ENCODE peak calls at places on chromosomes 2 and 18, in six cellular contexts. H is endothelial cell of umbilical vein, F is GM12878, Z is K562, U is sigmoid colon, Q is upper lobe of left lung. J is an unnamed sample.
A peak's percentile ranks its signal among the peaks of the same experiment; 100 is the strongest.

GRCh38 chr2:68720665-68721064 is 13.9 kb upstream of the ARHGAP25 start:
- DNase-seq in H (no peak), F (no peak), Z (no peak), U (no peak), Q (no peak), J (no peak)

GRCh38 chr2:71069376-71069775 is 928 bp downstream of the NAGK start:
- DNase-seq in H (peak; percentile 38), F (no peak), Z (no peak), U (peak; percentile 43), Q (no peak), J (no peak)

GRCh38 chr18:25678226-25678625 is 326.3 kb upstream of the ZNF521 start:
- DNase-seq in H (no peak), F (no peak), Z (no peak), U (no peak), Q (no peak), J (no peak)

GRCh38 chr2:166862582-166863132 is 25.6 kb upstream of the XIRP2 start:
- DNase-seq in H (no peak), F (no peak), Z (no peak), U (no peak), Q (no peak), J (no peak)

GRCh38 chr18:49907346-49907929 is 94.1 kb upstream of the ACAA2 start:
- DNase-seq in H (no peak), F (no peak), Z (no peak), U (no peak), Q (peak; percentile 31), J (no peak)

GRCh38 chr2:174325373-174325772 is 9.4 kb upstream of the SP9 start:
- DNase-seq in H (no peak), F (no peak), Z (no peak), U (no peak), Q (no peak), J (no peak)

GRCh38 chr2:28354920-28355520 is 37.6 kb upstream of the FOSL2 start:
- DNase-seq in H (no peak), F (no peak), Z (no peak), U (peak; percentile 60), Q (no peak), J (no peak)

GRCh38 chr2:28583899-28584553 is 88.2 kb downstream of the PLB1 start:
- DNase-seq in H (peak; percentile 98), F (no peak), Z (peak; percentile 89), U (peak; percentile 93), Q (no peak), J (peak; percentile 50)

GRCh38 chr2:235844561-235844960 is 323.6 kb downstream of the GBX2 start:
- DNase-seq in H (no peak), F (no peak), Z (no peak), U (no peak), Q (no peak), J (no peak)

GRCh38 chr2:230924470-230925341 is at the start of gene GPR55:
- DNase-seq in H (no peak), F (peak; percentile 56), Z (peak; percentile 26), U (peak; percentile 60), Q (no peak), J (peak; percentile 56)

GRCh38 chr2:45380131-45380836 is 230.8 kb downstream of the SRBD1 start:
- DNase-seq in H (peak; percentile 57), F (no peak), Z (no peak), U (no peak), Q (no peak), J (no peak)

GRCh38 chr2:200138386-200139184 is 167.9 kb upstream of the SPATS2L start:
- DNase-seq in H (no peak), F (no peak), Z (no peak), U (no peak), Q (no peak), J (no peak)

GRCh38 chr2:111950241-111950640 is 51.8 kb downstream of the MERTK start:
- DNase-seq in H (no peak), F (no peak), Z (no peak), U (no peak), Q (no peak), J (no peak)

GRCh38 chr2:231181848-231182247 is 16.6 kb upstream of the ARMC9 start:
- DNase-seq in H (peak; percentile 91), F (peak; percentile 52), Z (peak; percentile 55), U (peak; percentile 81), Q (no peak), J (peak; percentile 46)

GRCh38 chr2:71952572-71953188 is 195.0 kb downstream of the CYP26B1 start:
- DNase-seq in H (no peak), F (no peak), Z (no peak), U (no peak), Q (no peak), J (no peak)

GRCh38 chr18:71114550-71115210 is 825.8 kb downstream of the SOCS6 start:
- DNase-seq in H (no peak), F (no peak), Z (no peak), U (no peak), Q (no peak), J (no peak)

GRCh38 chr2:166088634-166089033 is 39.2 kb downstream of the SCN1A start:
- DNase-seq in H (peak; percentile 97), F (no peak), Z (no peak), U (no peak), Q (no peak), J (no peak)

GRCh38 chr2:236405357-236405756 is 141.2 kb upstream of the ASB18 start:
- DNase-seq in H (no peak), F (no peak), Z (no peak), U (no peak), Q (no peak), J (no peak)

GRCh38 chr2:176527141-176527901 is 258.1 kb downstream of the MTX2 start:
- DNase-seq in H (peak; percentile 83), F (no peak), Z (no peak), U (no peak), Q (no peak), J (no peak)

GRCh38 chr2:118292991-118293390 is 204.7 kb downstream of the INSIG2 start:
- DNase-seq in H (no peak), F (no peak), Z (no peak), U (no peak), Q (no peak), J (no peak)

GRCh38 chr2:231563378-231563961 is 29.2 kb upstream of the TEX44 start:
- DNase-seq in H (peak; percentile 60), F (no peak), Z (peak; percentile 78), U (peak; percentile 77), Q (no peak), J (peak; percentile 38)

DNA sequence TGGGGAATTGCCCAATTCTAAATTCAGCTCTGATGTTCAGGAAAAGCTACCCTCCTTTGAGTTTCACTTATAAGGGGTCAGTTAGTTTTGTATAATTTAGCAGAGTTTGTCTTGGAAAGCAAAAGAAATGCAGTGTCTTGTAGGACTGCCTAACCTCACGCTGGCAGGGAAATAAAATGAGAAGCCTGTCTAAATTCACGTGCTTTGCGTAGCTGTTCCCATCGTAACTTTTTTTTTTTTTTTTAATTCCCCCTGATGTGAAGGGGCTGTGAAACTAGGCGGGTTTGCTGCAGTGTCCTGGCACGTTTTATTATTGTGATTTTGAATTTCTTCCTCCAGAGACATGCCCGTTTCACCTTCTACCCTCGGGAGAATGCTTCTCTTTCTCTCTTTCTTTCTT is 2.1 kb downstream of the MEIS1 start:
- DNase-seq in H (peak; percentile 42), F (no peak), Z (no peak), U (no peak), Q (no peak), J (no peak)
- H3K4me3 ChIP-seq in H (peak overlapping the region; percentile 97), F (no peak overlapping the region), Z (peak overlapping the region; percentile 50), U (peak overlapping the region; percentile 84), Q (peak overlapping the region; percentile 61), J (peak overlapping the region; percentile 73)

GRCh38 chr2:56709181-56709580 is 525.4 kb downstream of the CCDC85A start:
- DNase-seq in H (no peak), F (no peak), Z (no peak), U (no peak), Q (no peak), J (no peak)
- H3K9me3 ChIP-seq in H (no peaks in the 10 kb centered on the region), F (no peaks in the 10 kb centered on the region), Z (no peaks in the 10 kb centered on the region), U (no peaks in the 10 kb centered on the region), Q (no peaks in the 10 kb centered on the region), J (no peaks in the 10 kb centered on the region)

GRCh38 chr18:55475916-55476315 is 112.1 kb downstream of the TCF4 start:
- DNase-seq in H (no peak), F (no peak), Z (no peak), U (no peak), Q (no peak), J (no peak)

GRCh38 chr18:55479656-55480420 is 108.2 kb downstream of the TCF4 start:
- DNase-seq in H (peak; percentile 94), F (no peak), Z (no peak), U (no peak), Q (no peak), J (no peak)

GRCh38 chr18:55478301-55478660 is 109.7 kb downstream of the TCF4 start:
- DNase-seq in H (no peak), F (no peak), Z (no peak), U (no peak), Q (no peak), J (no peak)

GRCh38 chr18:55475467-55475866 is 112.5 kb downstream of the TCF4 start:
- DNase-seq in H (no peak), F (no peak), Z (no peak), U (no peak), Q (no peak), J (no peak)

GRCh38 chr18:55477537-55478300 is 110.3 kb downstream of the TCF4 start:
- DNase-seq in H (peak; percentile 81), F (peak; percentile 4), Z (peak; percentile 37), U (no peak), Q (no peak), J (no peak)
- TF ChIP-seq POLR2AphosphoS5 in H (no peak), F (no peak), Z (no peak), U (peak; percentile 54), Q (no peak), J (no peak)

GRCh38 chr18:76571689-76572088 is 76.6 kb upstream of the ZNF516 start:
- DNase-seq in H (no peak), F (no peak), Z (no peak), U (no peak), Q (no peak), J (no peak)

GRCh38 chr18:76569644-76570415 is 74.8 kb upstream of the ZNF516 start:
- DNase-seq in H (no peak), F (no peak), Z (no peak), U (no peak), Q (no peak), J (no peak)

GRCh38 chr18:76566987-76567386 is 71.9 kb upstream of the ZNF516 start:
- DNase-seq in H (no peak), F (no peak), Z (no peak), U (no peak), Q (no peak), J (no peak)

GRCh38 chr18:76567835-76568445 is 72.9 kb upstream of the ZNF516 start:
- DNase-seq in H (no peak), F (no peak), Z (no peak), U (no peak), Q (no peak), J (no peak)

GRCh38 chr18:76568726-76569125 is 73.7 kb upstream of the ZNF516 start:
- DNase-seq in H (no peak), F (no peak), Z (no peak), U (no peak), Q (no peak), J (no peak)
- H3K4me3 ChIP-seq in H (no peak overlapping the region), F (no peak overlapping the region), Z (no peak overlapping the region), U (no peak overlapping the region), Q (no peak overlapping the region), J (no peak overlapping the region)